ENCODE peak calls at places on chromosomes 5 and 9, in five cellular contexts. Z, D, Q, H and G are unnamed samples.

GRCh38 chr5:43006411-43007202 is 33.5 kb downstream of the ANXA2R start:
- DNase-seq in Z (no peak), Q (no peak), D (no peak), H (no peak), G (no peak)

GRCh38 chr9:137613259-137613658 is 5.5 kb upstream of the EHMT1 start:
- DNase-seq in Z (no peak), H (no peak), D (no peak), Q (no peak), G (no peak)

GRCh38 chr5:150632305-150633160 is 7.9 kb upstream of the SYNPO start:
- DNase-seq in Z (no peak), Q (no peak), D (no peak), H (no peak), G (no peak)

GRCh38 chr9:123421211-123421585 is 65.2 kb downstream of the CRB2 start:
- DNase-seq in Z (no peak), Q (no peak), H (no peak), D (no peak), G (no peak)

GRCh38 chr5:32690153-32690552 is 21.0 kb upstream of the NPR3 start:
- DNase-seq in Z (no peak), D (peak; percentile 3), Q (no peak), H (no peak), G (peak; percentile 32)

GRCh38 chr9:22084336-22085035 is 75.4 kb upstream of the CDKN2B start:
- DNase-seq in Z (peak; percentile 74), H (no peak), Q (no peak), D (peak; percentile 7), G (no peak)

GRCh38 chr5:104998169-104998568 is 1435.6 kb upstream of the NUDT12 start:
- DNase-seq in Q (no peak), H (no peak), Z (no peak), D (no peak), G (no peak)

GRCh38 chr5:538801-539468 is 14.7 kb upstream of the SLC9A3 start:
- DNase-seq in D (no peak), Q (no peak), Z (no peak), H (no peak), G (no peak)

GRCh38 chr5:140143521-140144258 is 18.0 kb downstream of the IGIP start:
- DNase-seq in Z (no peak), D (no peak), H (no peak), Q (no peak), G (no peak)

GRCh38 chr9:98094316-98094715 is 24.7 kb downstream of the TRIM14 start:
- DNase-seq in D (no peak), Z (no peak), H (no peak), Q (no peak), G (no peak)

GRCh38 chr5:33401482-33402390 is 39.0 kb upstream of the TARS1 start:
- DNase-seq in Q (no peak), H (no peak), D (no peak), Z (peak; percentile 19), G (no peak)

GRCh38 chr9:108478431-108478837 is 377.4 kb downstream of the ACTL7B start:
- DNase-seq in Z (no peak), D (no peak), H (no peak), Q (no peak), G (no peak)

GRCh38 chr9:117434568-117434967 is 19.7 kb upstream of the ASTN2 start:
- DNase-seq in H (no peak), D (no peak), Q (no peak), Z (no peak), G (peak; percentile 75)

GRCh38 chr5:135319928-135320606 is 79.0 kb downstream of the MACROH2A1 start:
- DNase-seq in Q (no peak), Z (no peak), H (no peak), D (no peak), G (peak; percentile 60)

GRCh38 chr5:114500756-114501155 is 138.9 kb downstream of the KCNN2 start:
- DNase-seq in Q (no peak), D (no peak), H (no peak), Z (no peak), G (no peak)

GRCh38 chr9:107983191-107983603 is 493.6 kb upstream of the KLF4 start:
- DNase-seq in H (no peak), Z (no peak), D (no peak), Q (no peak), G (no peak)

GRCh38 chr5:14816374-14816998 is 55.1 kb downstream of the ANKH start:
- DNase-seq in H (no peak), Q (no peak), D (no peak), Z (no peak), G (no peak)

GRCh38 chr5:36200513-36200912 is 41.2 kb downstream of the NADK2 start:
- DNase-seq in Z (no peak), H (no peak), Q (peak; percentile 22), D (no peak), G (no peak)

GRCh38 chr5:179772355-179772754 is 21.4 kb upstream of the LTC4S start:
- DNase-seq in D (no peak), H (no peak), Z (no peak), Q (no peak), G (no peak)

GRCh38 chr5:173056783-173057061 is 570 bp downstream of the CREBRF start:
- DNase-seq in D (no peak), Z (no peak), Q (peak; percentile 79), H (no peak), G (no peak)

GRCh38 chr9:98218562-98219363 is 26.3 kb upstream of the CORO2A start:
- DNase-seq in D (no peak), Z (no peak), Q (no peak), H (no peak), G (peak; percentile 92)

GRCh38 chr9:8391566-8391965 is 592.0 kb upstream of the DMAC1 start:
- DNase-seq in Q (no peak), Z (no peak), D (no peak), H (no peak), G (no peak)

GRCh38 chr5:141604318-141604717 is 14.5 kb downstream of the DIAPH1 start:
- DNase-seq in Z (peak; percentile 70), D (peak; percentile 68), H (no peak), Q (peak; percentile 38), G (peak; percentile 67)

GRCh38 chr9:19371942-19372341 is 8.1 kb downstream of the RPS6 start:
- DNase-seq in H (no peak), Z (no peak), Q (no peak), D (no peak), G (peak; percentile 46)

GRCh38 chr9:96080364-96080763 is 204.9 kb downstream of the ERCC6L2 start:
- DNase-seq in D (no peak), H (no peak), Q (no peak), Z (peak; percentile 65), G (no peak)

GRCh38 chr5:170570492-170570891 is 66.7 kb downstream of the KCNIP1 start:
- DNase-seq in Z (no peak), D (no peak), H (no peak), Q (no peak), G (no peak)

GRCh38 chr5:158838788-158839187 is 260.9 kb downstream of the EBF1 start:
- DNase-seq in Z (no peak), H (no peak), Q (no peak), D (no peak), G (peak; percentile 30)

GRCh38 chr9:36893148-36893547 is 140.9 kb downstream of the PAX5 start:
- DNase-seq in D (no peak), Z (no peak), Q (no peak), H (no peak), G (no peak)
- H3K79me2 ChIP-seq in D (no peaks in the 10 kb centered on the region), Z (no peaks in the 10 kb centered on the region), Q (no peaks in the 10 kb centered on the region), H (peaks cover 3% of the 10 kb centered on the region), G (no peaks in the 10 kb centered on the region)

GRCh38 chr9:1044643-1045042 is 5.5 kb upstream of the DMRT2 start:
- DNase-seq in H (no peak), Q (no peak), Z (no peak), D (no peak), G (peak; percentile 25)

GRCh38 chr9:1047605-1048235 is 2.4 kb upstream of the DMRT2 start:
- DNase-seq in H (no peak), D (no peak), Q (no peak), Z (no peak), G (peak; percentile 52)

GRCh38 chr9:1046639-1047604 is 3.2 kb upstream of the DMRT2 start:
- DNase-seq in D (no peak), H (no peak), Z (no peak), Q (no peak), G (peak; percentile 90)

GRCh38 chr9:1042466-1042865 is 7.7 kb upstream of the DMRT2 start:
- DNase-seq in Z (no peak), Q (no peak), D (no peak), H (no peak), G (peak; percentile 78)
- TF ChIP-seq EZH2 in Z (no peak), Q (no peak), D (no peak), H (no peak), G (no peak)

GRCh38 chr5:127280494-127281220 is 9.9 kb upstream of the MEGF10 start:
- DNase-seq in Q (no peak), Z (no peak), D (no peak), H (no peak), G (peak; percentile 34)
- TF ChIP-seq REST in Q (no peak), Z (no peak), D (no peak), H (no peak), G (no peak)

DNA sequence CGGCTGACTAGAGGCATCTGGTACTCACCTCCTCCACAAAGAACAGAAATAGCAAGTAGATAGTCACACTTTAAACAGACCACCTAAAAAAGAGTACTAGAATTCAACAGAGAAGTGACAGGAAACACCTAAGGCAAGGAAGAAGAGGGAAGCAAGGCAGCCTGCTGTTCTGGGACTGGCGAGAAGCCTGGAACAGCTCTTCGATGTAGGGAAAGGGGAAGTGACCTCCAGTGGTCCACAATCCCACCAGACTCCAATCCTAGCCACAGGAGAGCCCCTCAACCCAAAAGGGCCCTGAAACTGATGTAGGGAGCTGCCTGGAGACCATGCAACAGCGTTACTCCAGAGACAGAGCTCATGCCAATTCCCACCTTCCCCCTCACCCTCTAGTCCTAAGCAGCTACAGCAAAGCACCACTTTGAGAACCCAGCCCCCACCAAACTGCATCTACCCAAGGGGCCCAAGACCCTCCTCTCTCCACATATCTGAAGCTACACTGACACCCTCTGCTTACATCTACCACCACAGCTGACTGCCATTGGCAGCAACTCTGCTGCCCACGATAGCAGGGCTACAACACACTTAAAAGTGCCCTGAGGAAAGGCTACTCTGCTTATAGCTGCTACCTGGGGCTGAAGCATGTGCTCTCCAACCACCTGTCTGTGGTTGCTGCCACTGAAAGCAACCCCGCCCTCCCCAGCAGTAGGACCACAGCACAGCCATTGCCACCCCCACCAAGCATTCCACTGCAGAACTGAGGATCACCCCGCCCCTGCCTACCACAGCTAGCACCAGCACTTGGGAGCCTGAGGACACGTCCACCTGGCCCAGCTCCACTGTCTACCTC is 86.0 kb downstream of the LPAR1 start:
- DNase-seq in Q (no peak), Z (no peak), H (no peak), D (no peak), G (no peak)
- H3K79me2 ChIP-seq in Q (no peaks in the 10 kb centered on the region), Z (no peaks in the 10 kb centered on the region), H (no peaks in the 10 kb centered on the region), D (no peaks in the 10 kb centered on the region), G (no peaks in the 10 kb centered on the region)

DNA sequence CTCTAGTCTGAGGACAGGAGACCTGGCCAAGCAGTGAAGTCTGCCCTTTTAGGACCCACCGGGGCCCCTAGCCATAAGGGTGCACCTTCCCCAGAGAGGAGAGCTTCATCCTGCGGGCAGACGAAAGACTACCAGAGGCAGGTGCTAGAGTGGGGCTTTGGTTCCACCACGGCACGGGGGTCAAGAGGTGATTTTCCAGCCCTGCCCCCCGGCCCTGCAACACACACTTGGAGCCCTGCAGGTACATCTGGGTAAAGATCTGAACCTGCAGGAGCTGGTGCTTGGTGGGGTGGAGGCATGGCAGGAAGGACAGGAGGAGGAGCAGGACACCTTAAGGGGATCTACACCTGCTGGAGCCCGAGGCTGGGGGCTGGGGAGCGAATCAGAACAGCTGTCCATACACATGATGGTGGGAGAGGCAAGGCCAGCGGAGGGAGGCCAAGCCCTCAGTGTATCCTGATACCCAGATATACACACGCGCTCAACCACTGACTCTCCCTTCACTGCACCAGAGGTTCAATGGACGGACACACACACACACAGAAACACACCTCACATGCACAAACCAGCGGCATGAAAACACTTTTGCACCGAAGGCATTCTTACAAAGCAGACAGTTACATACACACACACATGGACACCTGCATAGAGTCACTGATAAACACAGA is 98.4 kb upstream of the MVB12B start:
- DNase-seq in Q (no peak), H (no peak), Z (no peak), D (no peak), G (no peak)
- TF ChIP-seq EZH2 in Q (no peak), H (no peak), Z (no peak), D (no peak), G (no peak)